ENCODE peak calls at places on chromosomes 12 and 14, in six cellular contexts. One of them, this sample, is unnamed. For H3K4me1, the result is how much of the 10 kb centered on the place peaks cover.

GRCh38 chr14:63899953-63900352 is 47.1 kb downstream of the SYNE2 start:
- DNase-seq in neural progenitor cell: no peak
- DNase-seq in Karpas-422: no peak
- DNase-seq in K562: no peak
- DNase-seq in IMR-90: no peak
- DNase-seq in mesenchymal stem cell: no peak
- DNase-seq in this sample: no peak

GRCh38 chr12:132474237-132474741 is 15.7 kb upstream of the FBRSL1 start:
- DNase-seq in IMR-90: no peak
- DNase-seq in K562: no peak
- DNase-seq in Karpas-422: no peak
- DNase-seq in mesenchymal stem cell: no peak
- DNase-seq in neural progenitor cell: no peak
- DNase-seq in this sample: peak

GRCh38 chr12:6345319-6346071 is 3.6 kb upstream of the TNFRSF1A start:
- DNase-seq in K562: peak
- DNase-seq in IMR-90: peak
- DNase-seq in mesenchymal stem cell: peak
- DNase-seq in neural progenitor cell: no peak
- DNase-seq in Karpas-422: no peak
- DNase-seq in this sample: peak

GRCh38 chr12:85441740-85442139 is 161.7 kb downstream of the ALX1 start:
- DNase-seq in Karpas-422: no peak
- DNase-seq in K562: no peak
- DNase-seq in neural progenitor cell: peak
- DNase-seq in mesenchymal stem cell: no peak
- DNase-seq in IMR-90: peak
- DNase-seq in this sample: peak

GRCh38 chr12:93518725-93519124 is 51.4 kb downstream of the MRPL42 start:
- DNase-seq in IMR-90: peak
- DNase-seq in neural progenitor cell: no peak
- DNase-seq in K562: peak
- DNase-seq in mesenchymal stem cell: peak
- DNase-seq in Karpas-422: no peak
- DNase-seq in this sample: peak

GRCh38 chr14:60482743-60483142 is 3.1 kb downstream of the C14orf39 start:
- DNase-seq in K562: no peak
- DNase-seq in neural progenitor cell: no peak
- DNase-seq in mesenchymal stem cell: no peak
- DNase-seq in Karpas-422: no peak
- DNase-seq in IMR-90: peak
- DNase-seq in this sample: no peak

GRCh38 chr14:72594099-72594901 is 299.6 kb downstream of the DPF3 start:
- DNase-seq in IMR-90: no peak
- DNase-seq in mesenchymal stem cell: no peak
- DNase-seq in neural progenitor cell: no peak
- DNase-seq in K562: no peak
- DNase-seq in Karpas-422: no peak
- DNase-seq in this sample: no peak

GRCh38 chr12:43891856-43892574 is 56.1 kb downstream of the TMEM117 start:
- DNase-seq in Karpas-422: no peak
- DNase-seq in IMR-90: peak
- DNase-seq in K562: no peak
- DNase-seq in neural progenitor cell: no peak
- DNase-seq in mesenchymal stem cell: no peak
- DNase-seq in this sample: no peak

GRCh38 chr12:1925125-1925963 is 6.9 kb upstream of the CACNA2D4 start:
- DNase-seq in IMR-90: no peak
- DNase-seq in mesenchymal stem cell: no peak
- DNase-seq in K562: no peak
- DNase-seq in neural progenitor cell: no peak
- DNase-seq in Karpas-422: peak
- DNase-seq in this sample: no peak

DNA sequence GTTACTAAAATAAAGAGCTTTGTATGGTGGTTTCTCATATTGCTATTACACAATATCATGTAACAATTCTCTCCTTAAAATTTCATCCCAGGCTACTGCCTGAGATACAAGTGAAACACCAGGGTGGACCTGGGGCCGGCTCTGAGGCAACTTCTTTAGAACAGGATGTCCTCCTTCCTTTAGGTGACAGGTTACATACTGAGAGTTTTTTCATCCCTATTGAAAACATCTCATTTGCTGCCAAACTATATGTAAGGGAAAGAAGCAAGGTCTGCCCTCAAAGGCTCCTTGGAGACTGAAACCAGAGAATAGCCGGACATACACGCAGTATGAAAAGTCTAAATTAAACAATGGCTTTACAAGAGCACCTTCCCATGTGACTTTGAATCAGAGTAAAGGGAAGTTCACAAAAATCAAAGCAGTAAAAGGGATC is 139.9 kb downstream of the DUSP6 start:
- DNase-seq in neural progenitor cell: no peak
- DNase-seq in K562: no peak
- DNase-seq in mesenchymal stem cell: no peak
- DNase-seq in IMR-90: no peak
- DNase-seq in Karpas-422: no peak
- DNase-seq in this sample: no peak
- H2AFZ ChIP-seq in neural progenitor cell: no peak
- H2AFZ ChIP-seq in K562: no peak
- H2AFZ ChIP-seq in mesenchymal stem cell: no peak
- H2AFZ ChIP-seq in IMR-90: no peak
- H2AFZ ChIP-seq in Karpas-422: no peak
- H2AFZ ChIP-seq in this sample: no peak

GRCh38 chr12:107484941-107485340 is 200.7 kb upstream of the PWP1 start:
- DNase-seq in neural progenitor cell: no peak
- DNase-seq in mesenchymal stem cell: no peak
- DNase-seq in IMR-90: no peak
- DNase-seq in Karpas-422: no peak
- DNase-seq in K562: no peak
- DNase-seq in this sample: no peak

GRCh38 chr12:107484219-107484618 is 201.4 kb upstream of the PWP1 start:
- DNase-seq in IMR-90: no peak
- DNase-seq in K562: no peak
- DNase-seq in Karpas-422: no peak
- DNase-seq in mesenchymal stem cell: no peak
- DNase-seq in neural progenitor cell: no peak
- DNase-seq in this sample: no peak

GRCh38 chr12:107478881-107479280 is 206.7 kb upstream of the PWP1 start:
- DNase-seq in K562: no peak
- DNase-seq in mesenchymal stem cell: no peak
- DNase-seq in neural progenitor cell: no peak
- DNase-seq in IMR-90: peak
- DNase-seq in Karpas-422: no peak
- DNase-seq in this sample: no peak

GRCh38 chr12:107477946-107478610 is 207.5 kb upstream of the PWP1 start:
- DNase-seq in K562: no peak
- DNase-seq in neural progenitor cell: no peak
- DNase-seq in Karpas-422: no peak
- DNase-seq in IMR-90: no peak
- DNase-seq in mesenchymal stem cell: no peak
- DNase-seq in this sample: peak

DNA sequence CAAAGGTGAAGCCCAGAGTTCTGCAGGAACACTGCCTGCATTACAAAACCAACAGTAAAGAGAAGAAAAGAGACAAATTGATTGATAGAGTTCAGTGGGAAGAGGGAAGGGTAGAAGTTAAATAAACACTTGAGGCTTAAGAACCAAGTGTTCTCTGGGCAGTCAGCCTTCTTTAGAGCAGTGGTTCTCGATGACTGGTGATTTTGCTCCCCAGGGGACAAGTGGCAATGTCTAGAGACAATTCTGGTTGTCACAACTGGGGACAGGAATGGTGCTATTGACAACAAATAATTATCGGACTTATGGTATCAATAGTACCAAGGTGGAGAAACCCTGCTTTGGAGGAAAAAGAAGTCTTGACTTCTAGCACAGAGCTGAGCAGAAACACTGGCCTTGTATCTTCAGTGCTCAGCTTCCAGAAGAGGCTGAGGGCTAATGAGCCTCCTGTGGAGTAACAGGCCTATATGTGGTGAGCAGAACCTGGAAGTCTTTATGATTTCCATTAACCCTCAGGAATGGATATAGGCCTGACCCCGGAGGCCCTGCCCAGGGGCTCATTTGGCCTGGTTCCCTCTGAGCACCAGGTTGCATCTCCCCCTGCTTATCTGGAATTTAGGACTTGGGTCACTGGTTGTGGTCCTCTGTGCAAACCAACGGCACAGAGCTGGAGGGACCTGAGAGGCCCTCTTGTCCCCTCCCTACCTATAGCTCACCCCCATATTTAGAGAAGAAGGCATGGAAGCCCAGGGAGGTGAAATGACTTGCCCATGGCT is 204.6 kb upstream of the PWP1 start:
- DNase-seq in K562: no peak
- DNase-seq in neural progenitor cell: no peak
- DNase-seq in Karpas-422: no peak
- DNase-seq in IMR-90: no peak
- DNase-seq in mesenchymal stem cell: no peak
- DNase-seq in this sample: no peak
- H3K4me1 ChIP-seq in K562: under half
- H3K4me1 ChIP-seq in neural progenitor cell: under half
- H3K4me1 ChIP-seq in Karpas-422: under half
- H3K4me1 ChIP-seq in IMR-90: under half
- H3K4me1 ChIP-seq in mesenchymal stem cell: under half
- H3K4me1 ChIP-seq in this sample: under half

GRCh38 chr14:28609228-28609828 is 157.3 kb upstream of the FOXG1 start:
- DNase-seq in mesenchymal stem cell: peak
- DNase-seq in K562: peak
- DNase-seq in neural progenitor cell: peak
- DNase-seq in Karpas-422: peak
- DNase-seq in IMR-90: peak
- DNase-seq in this sample: peak
- H2AFZ ChIP-seq in mesenchymal stem cell: no peak
- H2AFZ ChIP-seq in K562: no peak
- H2AFZ ChIP-seq in neural progenitor cell: peak
- H2AFZ ChIP-seq in Karpas-422: no peak
- H2AFZ ChIP-seq in IMR-90: no peak
- H2AFZ ChIP-seq in this sample: peak

GRCh38 chr12:91877022-91877421 is 268.6 kb downstream of the BTG1 start:
- DNase-seq in neural progenitor cell: peak
- DNase-seq in K562: no peak
- DNase-seq in mesenchymal stem cell: peak
- DNase-seq in Karpas-422: no peak
- DNase-seq in IMR-90: peak
- DNase-seq in this sample: peak
- H3K4me1 ChIP-seq in neural progenitor cell: under half
- H3K4me1 ChIP-seq in K562: under half
- H3K4me1 ChIP-seq in mesenchymal stem cell: under half
- H3K4me1 ChIP-seq in Karpas-422: under half
- H3K4me1 ChIP-seq in IMR-90: under half
- H3K4me1 ChIP-seq in this sample: under half

GRCh38 chr12:111685811-111686573 is at the start of the genes ACAD10 and BRAP:
- DNase-seq in K562: peak
- DNase-seq in neural progenitor cell: peak
- DNase-seq in IMR-90: peak
- DNase-seq in Karpas-422: peak
- DNase-seq in mesenchymal stem cell: peak
- DNase-seq in this sample: peak
- H2AFZ ChIP-seq in K562: peak
- H2AFZ ChIP-seq in neural progenitor cell: peak
- H2AFZ ChIP-seq in IMR-90: peak
- H2AFZ ChIP-seq in Karpas-422: peak
- H2AFZ ChIP-seq in mesenchymal stem cell: peak
- H2AFZ ChIP-seq in this sample: peak

GRCh38 chr12:124371970-124372555 is 77.2 kb downstream of the RFLNA start:
- DNase-seq in IMR-90: no peak
- DNase-seq in K562: no peak
- DNase-seq in Karpas-422: no peak
- DNase-seq in neural progenitor cell: no peak
- DNase-seq in mesenchymal stem cell: no peak
- DNase-seq in this sample: no peak

GRCh38 chr12:124369901-124370378 is 75.0 kb downstream of the RFLNA start:
- DNase-seq in Karpas-422: no peak
- DNase-seq in IMR-90: no peak
- DNase-seq in K562: no peak
- DNase-seq in mesenchymal stem cell: no peak
- DNase-seq in neural progenitor cell: no peak
- DNase-seq in this sample: no peak

GRCh38 chr12:124370384-124370783 is 75.5 kb downstream of the RFLNA start:
- DNase-seq in Karpas-422: no peak
- DNase-seq in neural progenitor cell: no peak
- DNase-seq in K562: no peak
- DNase-seq in mesenchymal stem cell: no peak
- DNase-seq in IMR-90: no peak
- DNase-seq in this sample: no peak

GRCh38 chr12:124370851-124371250 is 76.0 kb downstream of the RFLNA start:
- DNase-seq in mesenchymal stem cell: no peak
- DNase-seq in K562: no peak
- DNase-seq in Karpas-422: no peak
- DNase-seq in neural progenitor cell: no peak
- DNase-seq in IMR-90: no peak
- DNase-seq in this sample: no peak

GRCh38 chr12:124371366-124371765 is 76.5 kb downstream of the RFLNA start:
- DNase-seq in Karpas-422: no peak
- DNase-seq in IMR-90: no peak
- DNase-seq in mesenchymal stem cell: no peak
- DNase-seq in neural progenitor cell: no peak
- DNase-seq in K562: no peak
- DNase-seq in this sample: no peak
- H3K4me1 ChIP-seq in Karpas-422: under half
- H3K4me1 ChIP-seq in IMR-90: under half
- H3K4me1 ChIP-seq in mesenchymal stem cell: half or more
- H3K4me1 ChIP-seq in neural progenitor cell: under half
- H3K4me1 ChIP-seq in K562: under half
- H3K4me1 ChIP-seq in this sample: under half

GRCh38 chr14:50864911-50865310 is 6.9 kb upstream of the ABHD12B start:
- DNase-seq in neural progenitor cell: no peak
- DNase-seq in mesenchymal stem cell: no peak
- DNase-seq in K562: no peak
- DNase-seq in Karpas-422: no peak
- DNase-seq in IMR-90: no peak
- DNase-seq in this sample: no peak

GRCh38 chr14:50860478-50861086 is 11.3 kb upstream of the ABHD12B start:
- DNase-seq in K562: peak
- DNase-seq in neural progenitor cell: peak
- DNase-seq in mesenchymal stem cell: peak
- DNase-seq in Karpas-422: peak
- DNase-seq in IMR-90: peak
- DNase-seq in this sample: peak

GRCh38 chr14:50859296-50859624 is 12.6 kb upstream of the ABHD12B start:
- DNase-seq in K562: no peak
- DNase-seq in Karpas-422: no peak
- DNase-seq in IMR-90: no peak
- DNase-seq in mesenchymal stem cell: no peak
- DNase-seq in neural progenitor cell: no peak
- DNase-seq in this sample: no peak

GRCh38 chr14:50864237-50864636 is 7.6 kb upstream of the ABHD12B start:
- DNase-seq in IMR-90: no peak
- DNase-seq in K562: no peak
- DNase-seq in mesenchymal stem cell: no peak
- DNase-seq in Karpas-422: no peak
- DNase-seq in neural progenitor cell: no peak
- DNase-seq in this sample: no peak

GRCh38 chr14:50862171-50862570 is 9.7 kb upstream of the ABHD12B start:
- DNase-seq in IMR-90: peak
- DNase-seq in K562: no peak
- DNase-seq in neural progenitor cell: no peak
- DNase-seq in mesenchymal stem cell: peak
- DNase-seq in Karpas-422: no peak
- DNase-seq in this sample: no peak
- H2AFZ ChIP-seq in IMR-90: no peak
- H2AFZ ChIP-seq in K562: no peak
- H2AFZ ChIP-seq in neural progenitor cell: no peak
- H2AFZ ChIP-seq in mesenchymal stem cell: no peak
- H2AFZ ChIP-seq in Karpas-422: no peak
- H2AFZ ChIP-seq in this sample: no peak

GRCh38 chr14:50091240-50091914 is 25.0 kb downstream of the VCPKMT start:
- DNase-seq in IMR-90: no peak
- DNase-seq in K562: no peak
- DNase-seq in neural progenitor cell: no peak
- DNase-seq in mesenchymal stem cell: no peak
- DNase-seq in Karpas-422: no peak
- DNase-seq in this sample: no peak
- H3K4me1 ChIP-seq in IMR-90: under half
- H3K4me1 ChIP-seq in K562: under half
- H3K4me1 ChIP-seq in neural progenitor cell: under half
- H3K4me1 ChIP-seq in mesenchymal stem cell: under half
- H3K4me1 ChIP-seq in Karpas-422: under half
- H3K4me1 ChIP-seq in this sample: under half

This sample was measured in GM23248.